ENCODE peak calls at places on chromosomes 4 and X, in nine cellular contexts. V is foreskin keratinocyte; D is CD4-positive, alpha-beta memory T cell; W is GM23248; X is body of pancreas; S is testis; Z is transverse colon; Y is GM23338; E is kidney. I is an unnamed sample. For H3K4me1, the result is how much of the 10 kb centered on the place peaks cover.

GRCh38 chr4:177308125-177308524 is 1.5 kb upstream of the NEIL3 start:
- DNase-seq in V (peak), D (no peak), W (peak), X (peak), S (no peak), Z (no peak), Y (no peak), E (no peak), I (no peak)

GRCh38 chrX:1824855-1825254 is 210.0 kb downstream of the ASMT start:
- DNase-seq in V (no peak), D (no peak), W (no peak), X (no peak), S (no peak), Z (no peak), Y (no peak), E (no peak), I (no peak)

GRCh38 chr4:22264261-22264660 is 251.6 kb downstream of the ADGRA3 start:
- DNase-seq in V (no peak), D (no peak), W (no peak), X (no peak), S (no peak), Z (no peak), Y (no peak), E (no peak), I (no peak)

GRCh38 chr4:55345054-55345453 is 988 bp upstream of the SRD5A3 start:
- DNase-seq in V (no peak), D (no peak), W (no peak), X (no peak), S (no peak), Z (no peak), Y (no peak), E (no peak), I (no peak)

GRCh38 chrX:52574416-52575275 is 57.8 kb upstream of the XAGE1B start:
- DNase-seq in V (peak), D (peak), W (peak), X (peak), S (peak), Z (peak), Y (peak), E (no peak), I (peak)

GRCh38 chrX:10900585-10901289 is 210.4 kb upstream of the HCCS start:
- DNase-seq in V (peak), D (no peak), W (peak), X (no peak), S (no peak), Z (no peak), Y (no peak), E (no peak), I (no peak)

GRCh38 chr4:73843369-73843768 is 6.9 kb downstream of the CXCL6 start:
- DNase-seq in V (no peak), D (no peak), W (peak), X (no peak), S (no peak), Z (no peak), Y (no peak), E (no peak), I (no peak)

GRCh38 chr4:97027989-97028388 is 1115.3 kb downstream of the STPG2 start:
- DNase-seq in V (no peak), D (no peak), W (no peak), X (no peak), S (no peak), Z (no peak), Y (no peak), E (no peak), I (no peak)

GRCh38 chr4:54872246-54872645 is 214.5 kb downstream of the KIT start:
- DNase-seq in V (no peak), D (no peak), W (peak), X (no peak), S (no peak), Z (no peak), Y (no peak), E (no peak), I (no peak)

GRCh38 chr4:24121395-24122175 is 231.7 kb upstream of the PPARGC1A start:
- DNase-seq in V (no peak), D (no peak), W (peak), X (no peak), S (no peak), Z (no peak), Y (no peak), E (no peak), I (no peak)

GRCh38 chr4:151276787-151277557 is at the start of gene PRSS48:
- DNase-seq in V (peak), D (peak), W (peak), X (peak), S (peak), Z (peak), Y (peak), E (peak), I (peak)

GRCh38 chrX:33906971-33907370 is 225.1 kb downstream of the FAM47A start:
- DNase-seq in V (no peak), D (no peak), W (no peak), X (no peak), S (no peak), Z (no peak), Y (peak), E (no peak), I (no peak)

GRCh38 chr4:75484195-75484594 is 30.0 kb downstream of the RCHY1 start:
- DNase-seq in V (no peak), D (no peak), W (no peak), X (peak), S (peak), Z (no peak), Y (no peak), E (no peak), I (no peak)

GRCh38 chr4:95798727-95799126 is 41.2 kb upstream of the PDHA2 start:
- DNase-seq in V (no peak), D (no peak), W (no peak), X (no peak), S (no peak), Z (no peak), Y (peak), E (no peak), I (no peak)

GRCh38 chr4:138367942-138368341 is 125.8 kb upstream of the SLC7A11 start:
- DNase-seq in V (no peak), D (no peak), W (no peak), X (no peak), S (no peak), Z (no peak), Y (no peak), E (no peak), I (no peak)

GRCh38 chr4:20251796-20252655 is at the start of gene SLIT2:
- DNase-seq in V (no peak), D (no peak), W (peak), X (peak), S (peak), Z (peak), Y (peak), E (peak), I (peak)

GRCh38 chrX:35380808-35381700 is 417.1 kb upstream of the MAGEB16 start:
- DNase-seq in V (peak), D (no peak), W (peak), X (peak), S (peak), Z (no peak), Y (peak), E (no peak), I (peak)

GRCh38 chr4:151922306-151922705 is 161.5 kb upstream of the GATB start:
- DNase-seq in V (no peak), D (no peak), W (peak), X (no peak), S (no peak), Z (no peak), Y (no peak), E (no peak), I (no peak)

GRCh38 chr4:181289203-181289602 is 954.0 kb upstream of the TENM3 start:
- DNase-seq in V (no peak), D (no peak), W (no peak), X (no peak), S (no peak), Z (no peak), Y (no peak), E (no peak), I (no peak)

GRCh38 chr4:6162885-6163284 is 37.5 kb downstream of the JAKMIP1 start:
- DNase-seq in V (no peak), D (no peak), W (no peak), X (no peak), S (no peak), Z (no peak), Y (no peak), E (no peak), I (no peak)
- H3K4me1 ChIP-seq in V (under half), D (under half), W (under half), X (under half), S (under half), Z (under half), Y (under half), E (under half), I (under half)

DNA sequence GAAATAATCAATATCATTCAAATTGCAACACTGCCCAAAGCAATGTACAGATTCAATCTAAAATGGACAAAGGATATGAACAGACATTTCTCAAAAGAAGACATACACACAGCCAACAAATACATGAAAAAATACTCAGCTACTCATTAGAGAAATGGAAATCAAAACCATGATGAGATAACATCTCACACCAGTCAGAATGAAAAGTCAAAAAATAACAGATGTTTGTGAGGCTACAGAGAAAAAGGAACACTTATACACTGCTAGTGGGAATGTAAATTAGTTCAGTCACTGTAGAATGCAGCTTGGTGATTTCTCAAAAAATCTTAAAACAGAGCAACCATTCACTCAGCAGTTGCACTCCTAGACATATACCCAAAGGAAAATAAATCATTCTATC is 205.2 kb downstream of the DKK2 start:
- DNase-seq in V (no peak), D (no peak), W (no peak), X (no peak), S (no peak), Z (no peak), Y (no peak), E (no peak), I (no peak)
- H3K4me1 ChIP-seq in V (under half), D (under half), W (under half), X (under half), S (under half), Z (under half), Y (under half), E (under half), I (under half)

GRCh38 chr4:98656443-98656842 is 2.0 kb downstream of the TSPAN5 start:
- DNase-seq in V (no peak), D (no peak), W (no peak), X (no peak), S (no peak), Z (no peak), Y (no peak), E (no peak), I (no peak)
- H3K4me1 ChIP-seq in V (under half), D (half or more), W (half or more), X (under half), S (under half), Z (under half), Y (under half), E (under half), I (under half)

GRCh38 chr4:140092094-140092820 is 61.7 kb downstream of the MAML3 start:
- DNase-seq in V (no peak), D (no peak), W (peak), X (peak), S (peak), Z (peak), Y (peak), E (peak), I (no peak)

GRCh38 chr4:140088317-140088967 is 65.5 kb downstream of the MAML3 start:
- DNase-seq in V (no peak), D (no peak), W (peak), X (no peak), S (no peak), Z (no peak), Y (no peak), E (no peak), I (no peak)

GRCh38 chr4:140090215-140090731 is 63.7 kb downstream of the MAML3 start:
- DNase-seq in V (no peak), D (no peak), W (peak), X (no peak), S (no peak), Z (no peak), Y (no peak), E (no peak), I (no peak)

GRCh38 chr4:140091305-140091704 is 62.7 kb downstream of the MAML3 start:
- DNase-seq in V (no peak), D (no peak), W (peak), X (no peak), S (no peak), Z (no peak), Y (no peak), E (no peak), I (no peak)

GRCh38 chr4:140089216-140089615 is 64.8 kb downstream of the MAML3 start:
- DNase-seq in V (no peak), D (no peak), W (no peak), X (no peak), S (no peak), Z (no peak), Y (no peak), E (no peak), I (no peak)
- H3K4me1 ChIP-seq in V (under half), D (under half), W (under half), X (under half), S (under half), Z (under half), Y (under half), E (under half), I (under half)